ENCODE peak calls at places on chromosomes 4 and X, in eight cellular contexts. G, F, U, S, I, Z, T and C are unnamed samples.

GRCh38 chr4:127012549-127012948 is 620.2 kb upstream of the INTU start:
- DNase-seq in I (no peak), U (no peak), S (no peak), Z (no peak), F (no peak), G (no peak), T (no peak), C (no peak)

GRCh38 chr4:186472948-186473347 is 82.4 kb downstream of the MTNR1A start:
- DNase-seq in F (no peak), S (no peak), T (no peak), G (no peak), I (no peak), Z (no peak), U (no peak), C (no peak)

GRCh38 chr4:166128452-166128851 is 255.4 kb downstream of the TLL1 start:
- DNase-seq in I (no peak), Z (no peak), G (no peak), F (no peak), U (no peak), S (no peak), T (peak), C (no peak)

GRCh38 chrX:101999644-102000539 is 68.1 kb upstream of the ZMAT1 start:
- DNase-seq in Z (no peak), G (peak), F (no peak), U (no peak), S (no peak), I (no peak), T (peak), C (no peak)

GRCh38 chrX:105765691-105766090 is 56.6 kb upstream of the NRK start:
- DNase-seq in F (no peak), S (no peak), Z (no peak), G (no peak), I (no peak), T (no peak), U (no peak), C (no peak)

GRCh38 chr4:7021930-7022658 is 21.1 kb upstream of the TADA2B start:
- DNase-seq in I (no peak), T (no peak), S (no peak), Z (no peak), F (no peak), G (peak), U (no peak), C (no peak)

GRCh38 chr4:136690363-136690762 is 841.9 kb downstream of the PCDH18 start:
- DNase-seq in F (no peak), S (no peak), I (no peak), U (no peak), G (no peak), T (no peak), Z (no peak), C (no peak)

GRCh38 chr4:78369691-78370090 is 181.9 kb upstream of the ANXA3 start:
- DNase-seq in Z (no peak), I (no peak), U (no peak), T (no peak), F (peak), S (no peak), G (no peak), C (no peak)

GRCh38 chr4:102734591-102735385 is 26.0 kb downstream of the MANBA start:
- DNase-seq in T (no peak), U (no peak), I (no peak), G (no peak), Z (no peak), F (no peak), S (no peak), C (peak)

GRCh38 chrX:85109235-85109634 is 105.6 kb downstream of the APOOL start:
- DNase-seq in U (no peak), I (no peak), F (no peak), G (no peak), T (no peak), S (no peak), Z (no peak), C (no peak)

GRCh38 chrX:2391869-2392606 is 108.7 kb downstream of the DHRSX start:
- DNase-seq in G (no peak), U (no peak), S (no peak), F (no peak), T (peak), I (no peak), Z (no peak), C (no peak)